ENCODE peak calls at places on chromosomes 7 and 10, in five cellular contexts. A is GM12878, R is stomach, F is GM23338, X is breast epithelium. V is an unnamed sample.

GRCh38 chr10:127991543-127992255 is 84.8 kb downstream of the PTPRE start:
- DNase-seq in R (no peak), F (no peak), A (no peak), X (no peak), V (no peak)

GRCh38 chr10:79073784-79074432 is 5.1 kb downstream of the ZMIZ1 start:
- DNase-seq in X (no peak), F (no peak), A (no peak), R (peak; percentile 62), V (no peak)

GRCh38 chr7:142498364-142498763 is 240.5 kb upstream of the PRSS58 start:
- DNase-seq in A (no peak), X (no peak), F (no peak), R (no peak), V (no peak)

GRCh38 chr10:1360581-1361164 is 304.5 kb downstream of the WDR37 start:
- DNase-seq in A (no peak), X (no peak), F (peak; percentile 56), R (no peak), V (no peak)

GRCh38 chr7:12403287-12404181 is at the start of gene VWDE:
- DNase-seq in R (peak; percentile 44), A (no peak), F (peak; percentile 94), X (peak; percentile 55), V (no peak)

GRCh38 chr10:110409488-110409887 is 88.2 kb upstream of the DUSP5 start:
- DNase-seq in X (no peak), A (no peak), R (no peak), F (no peak), V (no peak)

GRCh38 chr10:96578022-96578421 is 8.8 kb downstream of the TM9SF3 start:
- DNase-seq in A (no peak), F (no peak), X (no peak), R (no peak), V (no peak)

GRCh38 chr7:20304366-20304765 is 26.3 kb upstream of the ITGB8 start:
- DNase-seq in F (peak; percentile 20), A (no peak), X (no peak), R (no peak), V (no peak)

GRCh38 chr10:86440874-86441838 is 74.6 kb upstream of the GRID1 start:
- DNase-seq in F (no peak), A (no peak), X (no peak), R (no peak), V (no peak)

GRCh38 chr10:1267148-1267547 is 211.0 kb downstream of the WDR37 start:
- DNase-seq in R (no peak), F (no peak), X (no peak), A (no peak), V (no peak)

GRCh38 chr7:108413782-108414492 is 42.3 kb downstream of the NRCAM start:
- DNase-seq in R (no peak), F (peak; percentile 69), A (no peak), X (no peak), V (no peak)

GRCh38 chr10:17645591-17646345 is 1.8 kb downstream of the STAM start:
- DNase-seq in R (no peak), X (no peak), F (no peak), A (no peak), V (no peak)

GRCh38 chr7:44103941-44104879 is at the start of gene AEBP1:
- DNase-seq in R (no peak), F (peak; percentile 65), A (no peak), X (no peak), V (no peak)

GRCh38 chr10:1347962-1348772 is 292.0 kb downstream of the WDR37 start:
- DNase-seq in X (no peak), A (no peak), F (no peak), R (no peak), V (no peak)

GRCh38 chr7:46202379-46202778 is 281.3 kb upstream of the IGFBP3 start:
- DNase-seq in X (no peak), A (no peak), R (no peak), F (no peak), V (no peak)

GRCh38 chr10:34286136-34286739 is 528.9 kb downstream of the PARD3 start:
- DNase-seq in X (no peak), R (no peak), F (no peak), A (no peak), V (no peak)

GRCh38 chr10:3046941-3047621 is 20.3 kb upstream of the PFKP start:
- DNase-seq in F (no peak), R (no peak), X (no peak), A (no peak), V (no peak)

GRCh38 chr10:44938938-44939337 is 20.7 kb upstream of the RASSF4 start:
- DNase-seq in X (no peak), A (no peak), R (no peak), F (no peak), V (no peak)

GRCh38 chr10:77306666-77307065 is 330.9 kb downstream of the KCNMA1 start:
- DNase-seq in F (no peak), A (no peak), R (no peak), X (no peak), V (no peak)

GRCh38 chr10:22505923-22506685 is 160.8 kb downstream of the SPAG6 start:
- DNase-seq in A (no peak), X (no peak), R (peak; percentile 34), F (no peak), V (no peak)

GRCh38 chr10:122541541-122542002 is 19.0 kb upstream of the DMBT1 start:
- DNase-seq in R (no peak), X (no peak), F (no peak), A (no peak), V (no peak)

GRCh38 chr10:97174937-97175336 is 10.8 kb downstream of the SLIT1 start:
- DNase-seq in X (no peak), F (no peak), A (no peak), R (no peak), V (no peak)

GRCh38 chr10:43998021-43998809 is 349.5 kb upstream of the ZNF32 start:
- DNase-seq in F (no peak), A (no peak), X (no peak), R (no peak), V (peak; percentile 42)

GRCh38 chr10:77949167-77949566 is 22.6 kb upstream of the DLG5 start:
- DNase-seq in F (peak; percentile 88), X (peak; percentile 90), A (no peak), R (no peak), V (no peak)

GRCh38 chr7:75869776-75870379 is 9.0 kb upstream of the RHBDD2 start:
- DNase-seq in R (no peak), A (no peak), X (no peak), F (no peak), V (no peak)

GRCh38 chr7:24981544-24981951 is 1.6 kb upstream of the OSBPL3 start:
- DNase-seq in R (peak; percentile 62), X (peak; percentile 41), A (no peak), F (peak; percentile 50), V (no peak)

DNA sequence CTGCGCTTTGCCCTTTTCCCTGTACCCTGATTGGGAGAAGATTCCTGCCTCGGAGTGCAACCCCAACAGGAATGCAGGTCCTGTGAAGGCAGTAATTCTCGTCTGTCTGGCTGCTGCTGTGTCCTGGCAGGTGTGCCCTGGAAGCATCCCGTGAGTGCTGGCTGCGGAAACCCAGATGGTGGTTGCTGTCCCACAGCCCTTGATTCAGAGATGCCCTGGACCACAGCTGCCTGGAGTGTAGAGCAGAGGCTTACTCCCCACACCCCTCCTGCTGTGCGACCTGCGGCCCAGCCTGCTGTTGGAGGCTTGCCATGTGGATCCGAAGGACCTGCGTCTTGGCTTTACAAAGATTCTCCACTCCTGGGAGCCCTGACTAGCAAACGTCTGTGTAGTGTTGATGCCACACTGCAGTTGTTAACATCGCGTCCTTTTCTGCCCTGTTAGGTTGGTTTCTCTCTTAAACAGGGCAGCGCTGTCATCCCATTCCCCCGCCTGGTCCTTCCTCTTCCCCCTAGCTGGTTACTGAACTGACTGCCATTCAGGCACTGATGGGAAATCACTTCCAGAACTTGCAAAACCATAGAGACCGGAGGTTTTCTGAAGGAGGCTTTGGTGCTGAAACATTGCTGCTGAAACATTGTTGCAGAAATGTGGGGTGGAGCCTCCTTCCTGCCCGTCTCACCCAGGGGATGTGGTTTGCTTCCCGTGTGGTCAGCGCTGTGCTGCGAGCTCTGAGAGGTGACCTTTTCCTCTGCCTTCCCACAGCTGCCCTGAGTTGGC is 53.3 kb downstream of the DNAJB6 start:
- DNase-seq in A (no peak), X (no peak), R (no peak), F (no peak), V (no peak)
- TF ChIP-seq POLR2AphosphoS5 in A (no peak), X (no peak), R (no peak), F (no peak), V (no peak)

GRCh38 chr10:119105155-119105554 is 1.2 kb downstream of the DENND10 start:
- DNase-seq in R (no peak), A (no peak), F (no peak), X (no peak), V (no peak)

GRCh38 chr10:119103687-119104652 is at the start of gene DENND10:
- DNase-seq in X (peak; percentile 68), F (peak; percentile 85), R (peak; percentile 85), A (no peak), V (peak; percentile 96)

GRCh38 chr10:119104653-119105024 is 726 bp downstream of the DENND10 start:
- DNase-seq in X (no peak), A (no peak), F (peak; percentile 41), R (no peak), V (no peak)

GRCh38 chr10:119098576-119098975 is 5.3 kb upstream of the DENND10 start:
- DNase-seq in R (no peak), A (no peak), F (no peak), X (no peak), V (no peak)

DNA sequence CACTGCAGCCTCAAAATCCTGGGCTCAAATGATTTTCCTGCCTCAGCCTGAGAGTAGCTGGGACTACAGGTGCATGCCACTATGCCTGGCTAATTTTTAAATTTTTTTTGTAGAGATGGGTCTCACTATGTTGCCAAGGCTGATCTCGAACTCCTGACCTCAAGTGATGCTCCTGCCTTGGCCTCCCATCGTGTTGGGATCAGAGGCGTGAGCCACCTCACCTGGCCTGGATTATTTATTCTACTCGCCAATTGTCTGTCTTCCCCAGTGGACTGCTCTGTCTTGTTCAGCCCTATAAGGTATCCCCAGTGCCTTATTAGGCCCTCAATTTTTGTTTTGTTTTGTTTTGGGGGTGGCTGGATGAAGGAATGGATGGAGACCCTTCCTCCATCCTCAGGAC is 672 bp upstream of the DENND10 start:
- DNase-seq in R (no peak), X (no peak), A (no peak), F (no peak), V (no peak)
- H3K4me3 ChIP-seq in R (no peak overlapping the region), X (no peak overlapping the region), A (no peak overlapping the region), F (peak overlapping the region; percentile 35), V (peak overlapping the region; percentile 96)

DNA sequence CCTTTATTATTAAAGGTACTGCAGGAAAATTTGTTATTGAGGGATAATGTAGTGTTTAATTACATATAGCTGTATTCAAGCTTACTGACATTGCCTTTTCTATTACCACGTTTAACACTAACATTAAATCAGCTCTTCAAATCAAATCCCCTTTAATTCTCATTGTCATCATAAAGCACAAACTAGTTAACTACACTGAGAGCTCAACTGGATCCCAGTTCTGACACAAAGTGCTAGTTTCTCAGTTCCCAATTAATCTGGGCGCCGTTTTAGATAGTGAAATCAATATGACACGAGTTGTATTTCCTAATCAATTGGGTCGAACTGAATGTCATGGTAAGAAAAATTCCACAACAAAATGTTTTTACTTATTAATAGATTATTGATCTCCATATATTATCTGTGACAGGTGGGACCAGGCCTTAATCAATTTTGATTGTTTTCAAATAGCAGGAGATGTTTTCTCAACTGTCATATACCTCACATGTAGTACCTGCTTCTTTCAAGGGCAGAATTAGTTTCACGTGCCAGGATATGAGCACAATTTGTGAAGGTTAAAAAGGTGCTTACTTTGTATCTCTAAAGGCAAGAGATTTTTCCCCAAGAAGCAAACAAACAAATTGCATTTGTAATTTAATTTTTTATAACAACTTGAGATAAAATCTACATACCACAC is 71.0 kb downstream of the AASS start:
- DNase-seq in X (no peak), A (no peak), F (no peak), R (no peak), V (no peak)
- TF ChIP-seq POLR2AphosphoS5 in X (no peak), A (no peak), F (peak; percentile 4), R (no peak), V (no peak)

GRCh38 chr7:96320437-96320836 is 1.5 kb downstream of the SLC25A13 start:
- DNase-seq in A (peak; percentile 52), F (no peak), X (no peak), R (no peak), V (no peak)
- H3K4me3 ChIP-seq in A (peak overlapping the region; percentile 82), F (peak overlapping the region; percentile 76), X (peak overlapping the region; percentile 83), R (peak overlapping the region; percentile 94), V (peak overlapping the region; percentile 77)